ENCODE peak calls at places on chromosomes 12 and 14, in six cellular contexts. D is neuronal stem cell; E is naive thymus-derived CD4-positive, alpha-beta T cell; Z is AG08396; U is AG09319; K is mesendoderm. F is an unnamed sample.
A peak's percentile ranks its signal among the peaks of the same experiment; 100 is the strongest.

GRCh38 chr12:53049582-53050318 is at the start of gene TNS2:
- DNase-seq in D (no peak), E (no peak), Z (peak; percentile 51), U (no peak), K (peak; percentile 93), F (peak; percentile 91)

GRCh38 chr14:89507926-89508460 is 91.0 kb upstream of the FOXN3 start:
- DNase-seq in D (no peak), E (no peak), Z (no peak), U (no peak), K (no peak), F (no peak)

GRCh38 chr14:104282332-104283196 is 144.2 kb downstream of the KIF26A start:
- DNase-seq in D (no peak), E (no peak), Z (no peak), U (no peak), K (no peak), F (no peak)

GRCh38 chr14:92847220-92848148 is 53.4 kb downstream of the GOLGA5 start:
- DNase-seq in D (no peak), E (no peak), Z (no peak), U (no peak), K (no peak), F (no peak)

GRCh38 chr12:29395356-29395755 is 14.4 kb upstream of the ERGIC2 start:
- DNase-seq in D (no peak), E (no peak), Z (no peak), U (no peak), K (no peak), F (no peak)

GRCh38 chr14:34043627-34044372 is 92.9 kb upstream of the EGLN3 start:
- DNase-seq in D (no peak), E (no peak), Z (no peak), U (no peak), K (peak; percentile 93), F (no peak)

GRCh38 chr14:68780358-68781160 is 12.3 kb downstream of the ZFP36L1 start:
- DNase-seq in D (no peak), E (peak; percentile 26), Z (peak; percentile 64), U (no peak), K (peak; percentile 63), F (peak; percentile 74)

GRCh38 chr12:71755146-71755892 is 656 bp downstream of the RAB21 start:
- DNase-seq in D (no peak), E (peak; percentile 80), Z (peak; percentile 62), U (peak; percentile 15), K (peak; percentile 50), F (no peak)

GRCh38 chr14:21933681-21934080 is 260.1 kb upstream of the OR4E1 start:
- DNase-seq in D (no peak), E (no peak), Z (no peak), U (no peak), K (no peak), F (no peak)

GRCh38 chr14:69797573-69798338 is 715 bp upstream of the SLC10A1 start:
- DNase-seq in D (no peak), E (no peak), Z (no peak), U (no peak), K (no peak), F (no peak)

GRCh38 chr12:14664434-14665023 is 31.9 kb downstream of the GUCY2C start:
- DNase-seq in D (no peak), E (peak; percentile 48), Z (peak; percentile 17), U (no peak), K (peak; percentile 42), F (no peak)

GRCh38 chr12:54206807-54207206 is 18.0 kb upstream of the SMUG1 start:
- DNase-seq in D (no peak), E (no peak), Z (no peak), U (no peak), K (no peak), F (no peak)

GRCh38 chr12:67382206-67382871 is 113.2 kb downstream of the CAND1 start:
- DNase-seq in D (no peak), E (no peak), Z (peak; percentile 20), U (no peak), K (no peak), F (no peak)

GRCh38 chr14:96514694-96515093 is 12.5 kb downstream of the PAPOLA start:
- DNase-seq in D (no peak), E (no peak), Z (no peak), U (no peak), K (no peak), F (no peak)

GRCh38 chr12:78209851-78210493 is 379.3 kb downstream of the NAV3 start:
- DNase-seq in D (no peak), E (no peak), Z (peak; percentile 10), U (no peak), K (no peak), F (peak; percentile 9)

GRCh38 chr14:51236314-51236713 is 3.7 kb upstream of the TMX1 start:
- DNase-seq in D (no peak), E (no peak), Z (no peak), U (no peak), K (peak; percentile 29), F (no peak)

GRCh38 chr14:79861111-79861510 is 350.2 kb downstream of the DIO2 start:
- DNase-seq in D (no peak), E (no peak), Z (no peak), U (no peak), K (peak; percentile 65), F (no peak)

GRCh38 chr14:50099335-50099734 is 17.0 kb downstream of the VCPKMT start:
- DNase-seq in D (no peak), E (no peak), Z (no peak), U (no peak), K (no peak), F (no peak)

GRCh38 chr12:124687695-124688301 is 120.4 kb upstream of the NCOR2 start:
- DNase-seq in D (no peak), E (no peak), Z (no peak), U (no peak), K (no peak), F (peak; percentile 50)

GRCh38 chr12:53325539-53326061 is 4.2 kb upstream of the AAAS start:
- DNase-seq in D (no peak), E (no peak), Z (peak; percentile 67), U (no peak), K (peak; percentile 32), F (no peak)

GRCh38 chr12:94779520-94779919 is 129.2 kb upstream of the TMCC3 start:
- DNase-seq in D (no peak), E (no peak), Z (no peak), U (no peak), K (no peak), F (no peak)

GRCh38 chr14:31965735-31966598 is 111.1 kb upstream of the ARHGAP5 start:
- DNase-seq in D (no peak), E (no peak), Z (no peak), U (no peak), K (peak; percentile 10), F (no peak)

GRCh38 chr12:100646896-100647295 is 73.4 kb downstream of the GAS2L3 start:
- DNase-seq in D (no peak), E (no peak), Z (no peak), U (no peak), K (no peak), F (no peak)

GRCh38 chr12:62720661-62721330 is 214.2 kb downstream of the PPM1H start:
- DNase-seq in D (no peak), E (no peak), Z (peak; percentile 35), U (peak; percentile 38), K (no peak), F (no peak)

GRCh38 chr14:36520601-36521525 is 831 bp upstream of the NKX2-1 start:
- DNase-seq in D (peak; percentile 61), E (no peak), Z (peak; percentile 66), U (no peak), K (peak; percentile 75), F (no peak)

GRCh38 chr12:38149395-38150073 is 167.0 kb upstream of the ALG10B start:
- DNase-seq in D (no peak), E (no peak), Z (no peak), U (no peak), K (no peak), F (no peak)

GRCh38 chr12:32273063-32273521 is 126.3 kb upstream of the FGD4 start:
- DNase-seq in D (no peak), E (peak; percentile 22), Z (no peak), U (no peak), K (no peak), F (no peak)

GRCh38 chr14:39491134-39491541 is 58.9 kb upstream of the FBXO33 start:
- DNase-seq in D (no peak), E (no peak), Z (peak; percentile 13), U (no peak), K (peak; percentile 55), F (no peak)

F was measured in heart right ventricle.